ENCODE peak calls at places on chromosome 5, in six cellular contexts. L, C, D, Y, O and Q are unnamed samples.

GRCh38 chr5:167294861-167295685 is 996.4 kb upstream of the WWC1 start:
- DNase-seq in L (no peak), D (peak), C (peak), Y (peak), O (no peak), Q (no peak)

GRCh38 chr5:93580387-93581100 is 475 bp downstream of the NR2F1-AS1 start:
- DNase-seq in Y (peak), D (no peak), L (peak), O (no peak), C (no peak), Q (no peak)

GRCh38 chr5:119036101-119036762 is 34.7 kb upstream of the DMXL1 start:
- DNase-seq in O (no peak), Y (peak), L (no peak), C (peak), D (no peak), Q (no peak)

GRCh38 chr5:173205921-173206320 is 29.1 kb downstream of the NKX2-5 start:
- DNase-seq in O (no peak), L (no peak), C (no peak), Y (no peak), D (no peak), Q (no peak)

GRCh38 chr5:135025730-135026644 is 8.0 kb downstream of the PITX1 start:
- DNase-seq in Y (no peak), D (no peak), L (no peak), C (no peak), O (peak), Q (no peak)

GRCh38 chr5:77777281-77777892 is 1.2 kb upstream of the TBCA start:
- DNase-seq in O (no peak), D (no peak), Y (no peak), C (peak), L (no peak), Q (no peak)

GRCh38 chr5:33311893-33312292 is 128.9 kb upstream of the TARS1 start:
- DNase-seq in D (no peak), Y (peak), C (peak), L (no peak), O (no peak), Q (no peak)

GRCh38 chr5:170216262-170216864 is 16.4 kb upstream of the C5orf58 start:
- DNase-seq in C (peak), O (no peak), D (peak), L (peak), Y (peak), Q (no peak)

GRCh38 chr5:150584561-150585335 is 55.7 kb upstream of the SYNPO start:
- DNase-seq in O (no peak), Y (no peak), C (no peak), L (no peak), D (peak), Q (no peak)

GRCh38 chr5:66494437-66494836 is 101.8 kb upstream of the MAST4 start:
- DNase-seq in D (no peak), Y (no peak), C (no peak), L (no peak), O (no peak), Q (no peak)

GRCh38 chr5:73447234-73448071 is 1.1 kb downstream of the FOXD1 start:
- DNase-seq in Y (peak), C (peak), O (no peak), L (peak), D (no peak), Q (peak)

GRCh38 chr5:41252036-41252435 is 38.7 kb upstream of the C6 start:
- DNase-seq in D (no peak), Y (no peak), L (no peak), O (no peak), C (no peak), Q (no peak)

GRCh38 chr5:112929336-112930081 is 7.5 kb upstream of the REEP5 start:
- DNase-seq in Y (no peak), C (peak), L (no peak), O (no peak), D (no peak), Q (no peak)

GRCh38 chr5:111806150-111806549 is 49.2 kb upstream of the NREP start:
- DNase-seq in L (no peak), D (no peak), C (no peak), O (no peak), Y (no peak), Q (no peak)

GRCh38 chr5:1788200-1788599 is 11.4 kb downstream of the MRPL36 start:
- DNase-seq in O (no peak), C (no peak), D (no peak), Y (no peak), L (no peak), Q (no peak)

GRCh38 chr5:6611561-6612256 is 21.1 kb downstream of the NSUN2 start:
- DNase-seq in D (no peak), Y (no peak), O (no peak), L (peak), C (peak), Q (no peak)

GRCh38 chr5:33980030-33980429 is 4.5 kb downstream of the SLC45A2 start:
- DNase-seq in L (no peak), O (no peak), C (no peak), D (no peak), Y (no peak), Q (no peak)

GRCh38 chr5:165497707-165498106 is 1992.3 kb downstream of the MAT2B start:
- DNase-seq in Y (peak), C (peak), L (peak), D (no peak), O (no peak), Q (no peak)

GRCh38 chr5:147426928-147427327 is 82.9 kb downstream of the DPYSL3 start:
- DNase-seq in O (no peak), D (no peak), Y (no peak), C (no peak), L (no peak), Q (no peak)

GRCh38 chr5:95285406-95285761 is 490 bp upstream of the MCTP1 start:
- DNase-seq in Y (peak), L (no peak), O (no peak), C (peak), D (no peak), Q (no peak)

GRCh38 chr5:108263338-108263737 is 118.6 kb downstream of the FBXL17 start:
- DNase-seq in Y (no peak), O (no peak), L (no peak), C (no peak), D (no peak), Q (no peak)

GRCh38 chr5:131749138-131749537 is 47.7 kb downstream of the FNIP1 start:
- DNase-seq in C (peak), Y (peak), L (no peak), O (no peak), D (no peak), Q (no peak)

GRCh38 chr5:169350759-169351240 is 49.9 kb upstream of the SLIT3 start:
- DNase-seq in O (no peak), L (no peak), D (peak), Y (peak), C (peak), Q (no peak)

GRCh38 chr5:43275391-43275790 is 37.8 kb downstream of the HMGCS1 start:
- DNase-seq in O (peak), D (no peak), C (no peak), Y (no peak), L (no peak), Q (no peak)

GRCh38 chr5:108639356-108639755 is 108.3 kb upstream of the FER start:
- DNase-seq in D (no peak), O (no peak), L (no peak), Y (no peak), C (no peak), Q (no peak)

GRCh38 chr5:7622498-7622897 is 226.6 kb downstream of the ADCY2 start:
- DNase-seq in L (no peak), D (no peak), Y (no peak), C (no peak), O (no peak), Q (no peak)

GRCh38 chr5:78518365-78519197 is 130.0 kb downstream of the LHFPL2 start:
- DNase-seq in D (peak), Y (peak), O (peak), C (peak), L (no peak), Q (no peak)

GRCh38 chr5:177446184-177447065 is at the start of gene PRR7:
- DNase-seq in Y (peak), O (peak), C (peak), D (peak), L (peak), Q (peak)

GRCh38 chr5:76675364-76675763 is 40.6 kb upstream of the F2R start:
- DNase-seq in D (no peak), L (no peak), C (peak), Y (no peak), O (no peak), Q (no peak)

GRCh38 chr5:119537704-119538103 is 85.4 kb downstream of the HSD17B4 start:
- DNase-seq in O (no peak), D (no peak), L (no peak), Y (peak), C (peak), Q (no peak)

GRCh38 chr5:41843456-41844112 is 26.6 kb downstream of the OXCT1 start:
- DNase-seq in D (peak), L (peak), O (no peak), C (peak), Y (peak), Q (peak)

GRCh38 chr5:111271885-111272284 is 47.7 kb downstream of the CAMK4 start:
- DNase-seq in D (no peak), L (no peak), C (no peak), Y (peak), O (no peak), Q (no peak)

GRCh38 chr5:180160822-180161221 is 48.2 kb downstream of the RASGEF1C start:
- DNase-seq in C (no peak), D (no peak), O (no peak), Y (no peak), L (no peak), Q (no peak)

GRCh38 chr5:42680035-42680434 is 76.6 kb upstream of the CCDC152 start:
- DNase-seq in L (no peak), Y (no peak), O (no peak), D (no peak), C (no peak), Q (no peak)

GRCh38 chr5:112687306-112687705 is 50.4 kb upstream of the APC start:
- DNase-seq in Y (no peak), D (no peak), O (no peak), C (no peak), L (peak), Q (no peak)

GRCh38 chr5:74829413-74829812 is 36.8 kb downstream of the FAM169A start:
- DNase-seq in C (no peak), D (no peak), O (no peak), L (no peak), Y (no peak), Q (no peak)

GRCh38 chr5:178301641-178302040 is 69.0 kb upstream of the PHYKPL start:
- DNase-seq in D (no peak), Y (no peak), C (no peak), O (no peak), L (no peak), Q (no peak)

GRCh38 chr5:32814141-32814540 is 103.0 kb downstream of the NPR3 start:
- DNase-seq in D (no peak), O (no peak), L (no peak), Y (no peak), C (no peak), Q (no peak)

GRCh38 chr5:88838500-88838899 is 44.5 kb downstream of the MEF2C start:
- DNase-seq in O (no peak), D (no peak), Y (no peak), L (no peak), C (no peak), Q (no peak)